ENCODE peak calls at places on chromosome 15, in ten cellular contexts. J, I, G, Q, T, X, B, S, P and A are unnamed samples.

GRCh38 chr15:41851167-41851523 is 12.5 kb downstream of the PLA2G4B start:
- DNase-seq in J (no peak), I (no peak), G (no peak), Q (no peak), T (no peak), X (no peak), B (no peak), S (no peak), P (no peak), A (no peak)

GRCh38 chr15:59963322-59963721 is 40.8 kb upstream of the FOXB1 start:
- DNase-seq in J (no peak), I (no peak), G (no peak), Q (no peak), T (no peak), X (no peak), B (no peak), S (no peak), P (no peak), A (no peak)

GRCh38 chr15:68635142-68635541 is 56.3 kb downstream of the CORO2B start:
- DNase-seq in J (no peak), I (no peak), G (peak; percentile 56), Q (no peak), T (no peak), X (peak; percentile 29), B (no peak), S (no peak), P (no peak), A (peak; percentile 67)

GRCh38 chr15:75036269-75036668 is 12.9 kb downstream of the PPCDC start:
- DNase-seq in J (no peak), I (no peak), G (peak; percentile 14), Q (no peak), T (no peak), X (no peak), B (no peak), S (no peak), P (no peak), A (no peak)

GRCh38 chr15:73950479-73951043 is 24.3 kb downstream of the LOXL1 start:
- DNase-seq in J (no peak), I (no peak), G (no peak), Q (no peak), T (no peak), X (no peak), B (no peak), S (no peak), P (no peak), A (no peak)

GRCh38 chr15:80155001-80155377 is 2.2 kb downstream of the FAH start:
- DNase-seq in J (no peak), I (no peak), G (no peak), Q (no peak), T (no peak), X (no peak), B (no peak), S (no peak), P (no peak), A (no peak)

GRCh38 chr15:64599716-64600115 is 139.3 kb downstream of the ZNF609 start:
- DNase-seq in J (no peak), I (no peak), G (no peak), Q (no peak), T (no peak), X (no peak), B (no peak), S (no peak), P (no peak), A (no peak)

GRCh38 chr15:57158589-57158988 is 217.7 kb upstream of the CGNL1 start:
- DNase-seq in J (no peak), I (no peak), G (peak; percentile 48), Q (no peak), T (no peak), X (no peak), B (no peak), S (peak; percentile 86), P (peak; percentile 54), A (no peak)

GRCh38 chr15:96264801-96265515 is 65.5 kb upstream of the NR2F2 start:
- DNase-seq in J (no peak), I (no peak), G (peak; percentile 36), Q (no peak), T (no peak), X (no peak), B (no peak), S (no peak), P (no peak), A (no peak)

GRCh38 chr15:68228143-68228970 is 1.2 kb downstream of the CLN6 start:
- DNase-seq in J (no peak), I (no peak), G (peak; percentile 43), Q (no peak), T (no peak), X (no peak), B (peak; percentile 29), S (peak; percentile 21), P (no peak), A (no peak)

GRCh38 chr15:31332020-31332680 is 5.5 kb downstream of the KLF13 start:
- DNase-seq in J (no peak), I (peak; percentile 31), G (no peak), Q (no peak), T (no peak), X (no peak), B (no peak), S (no peak), P (no peak), A (no peak)

GRCh38 chr15:37140531-37141053 is 40.2 kb upstream of the MEIS2 start:
- DNase-seq in J (no peak), I (no peak), G (no peak), Q (no peak), T (no peak), X (no peak), B (no peak), S (no peak), P (no peak), A (no peak)

GRCh38 chr15:95371664-95372063 is 958.8 kb upstream of the NR2F2 start:
- DNase-seq in J (no peak), I (no peak), G (no peak), Q (no peak), T (no peak), X (no peak), B (no peak), S (no peak), P (no peak), A (no peak)